ENCODE peak calls at places on chromosome X, in nine cellular contexts. B is HL-60; A is stimulated activated CD8-positive, alpha-beta memory T cell treated with anti-CD3 and anti-CD28 coated beads, Interleukin-7, amount 100 ng/mL, for 1 hour; S is astrocyte; X is adipocyte; F is NCI-H2029; O is stromal cell of bone marrow; T is activated CD8-positive, alpha-beta memory T cell treated with anti-CD3 and anti-CD28 coated beads for 24 hours; D is GM04504. Z is an unnamed sample.

GRCh38 chrX:68440940-68441339 is 7.6 kb upstream of the OPHN1 start:
- DNase-seq in B (no peak), A (no peak), S (peak; percentile 59), X (peak; percentile 71), F (no peak), O (peak; percentile 52), T (no peak), D (peak; percentile 35), Z (peak; percentile 31)

GRCh38 chrX:151896734-151897474 is 15.8 kb upstream of the MAGEA4 start:
- DNase-seq in B (no peak), A (no peak), S (peak; percentile 59), X (peak; percentile 61), F (no peak), O (peak; percentile 21), T (no peak), D (peak; percentile 63), Z (peak; percentile 24)

GRCh38 chrX:113222305-113222704 is 381.7 kb upstream of the AMOT start:
- DNase-seq in B (no peak), A (no peak), S (no peak), X (no peak), F (no peak), O (no peak), T (no peak), D (no peak), Z (no peak)

GRCh38 chrX:31223817-31224216 is 152.0 kb upstream of the FTHL17 start:
- DNase-seq in B (no peak), A (no peak), S (peak; percentile 76), X (peak; percentile 37), F (no peak), O (no peak), T (no peak), D (no peak), Z (peak; percentile 88)

GRCh38 chrX:130079824-130080406 is 30.4 kb downstream of the ELF4 start:
- DNase-seq in B (no peak), A (no peak), S (peak; percentile 32), X (peak; percentile 82), F (peak; percentile 23), O (peak; percentile 59), T (peak; percentile 80), D (peak; percentile 62), Z (peak; percentile 67)

GRCh38 chrX:132488092-132488749 is 617 bp downstream of the MBNL3 start:
- DNase-seq in B (peak; percentile 47), A (no peak), S (peak; percentile 7), X (peak; percentile 65), F (no peak), O (no peak), T (peak; percentile 60), D (no peak), Z (peak; percentile 52)

GRCh38 chrX:133897593-133898163 is 87.7 kb downstream of the GPC3 start:
- DNase-seq in B (no peak), A (no peak), S (no peak), X (peak; percentile 29), F (no peak), O (no peak), T (no peak), D (no peak), Z (no peak)

GRCh38 chrX:50818986-50819385 is 5.0 kb upstream of the SHROOM4 start:
- DNase-seq in B (no peak), A (no peak), S (no peak), X (no peak), F (no peak), O (no peak), T (no peak), D (no peak), Z (no peak)

GRCh38 chrX:103927030-103927429 is 35.4 kb upstream of the TMSB15B start:
- DNase-seq in B (no peak), A (no peak), S (no peak), X (no peak), F (no peak), O (no peak), T (no peak), D (no peak), Z (no peak)

GRCh38 chrX:109533631-109534030 is 3.0 kb upstream of the NXT2 start:
- DNase-seq in B (no peak), A (no peak), S (peak; percentile 4), X (peak; percentile 1), F (no peak), O (peak; percentile 46), T (no peak), D (no peak), Z (peak; percentile 75)

GRCh38 chrX:69027181-69028005 is 137.9 kb downstream of the PJA1 start:
- DNase-seq in B (no peak), A (no peak), S (peak; percentile 78), X (peak; percentile 7), F (no peak), O (no peak), T (peak; percentile 32), D (no peak), Z (peak; percentile 94)

GRCh38 chrX:17553451-17553850 is 178.5 kb downstream of the NHS start:
- DNase-seq in B (no peak), A (no peak), S (peak; percentile 87), X (peak; percentile 47), F (no peak), O (peak; percentile 76), T (peak; percentile 21), D (no peak), Z (peak; percentile 83)

GRCh38 chrX:21529771-21530170 is 128.4 kb downstream of the KLHL34 start:
- DNase-seq in B (no peak), A (no peak), S (peak; percentile 16), X (no peak), F (no peak), O (no peak), T (no peak), D (no peak), Z (no peak)